ENCODE peak calls at places on chromosomes 3 and 15, in four cellular contexts. One of them, this sample, is unnamed.

GRCh38 chr15:31752363-31752762 is 278.0 kb upstream of the CHRNA7 start:
- DNase-seq in lower lobe of right lung: no peak
- DNase-seq in OCI-LY7: no peak
- DNase-seq in heart right ventricle: no peak
- DNase-seq in this sample: no peak

GRCh38 chr3:69941439-69942176 is 57.9 kb upstream of the SAMMSON start:
- DNase-seq in heart right ventricle: no peak
- DNase-seq in OCI-LY7: no peak
- DNase-seq in lower lobe of right lung: no peak
- DNase-seq in this sample: no peak

GRCh38 chr3:63814300-63814699 is 4.8 kb upstream of the C3orf49 start:
- DNase-seq in heart right ventricle: no peak
- DNase-seq in OCI-LY7: no peak
- DNase-seq in lower lobe of right lung: no peak
- DNase-seq in this sample: no peak

GRCh38 chr15:51678081-51678480 is 3.2 kb upstream of the SCG3 start:
- DNase-seq in OCI-LY7: no peak
- DNase-seq in heart right ventricle: no peak
- DNase-seq in lower lobe of right lung: no peak
- DNase-seq in this sample: no peak

GRCh38 chr3:61573441-61573840 is 12.1 kb downstream of the PTPRG start:
- DNase-seq in heart right ventricle: no peak
- DNase-seq in OCI-LY7: no peak
- DNase-seq in lower lobe of right lung: no peak
- DNase-seq in this sample: no peak

GRCh38 chr15:76996526-76997401 is 1.8 kb downstream of the PSTPIP1 start:
- DNase-seq in heart right ventricle: peak; percentile 46
- DNase-seq in lower lobe of right lung: no peak
- DNase-seq in OCI-LY7: no peak
- DNase-seq in this sample: peak; percentile 77

GRCh38 chr3:161310649-161311423 is 60.5 kb downstream of the SPTSSB start:
- DNase-seq in OCI-LY7: peak; percentile 21
- DNase-seq in lower lobe of right lung: no peak
- DNase-seq in heart right ventricle: no peak
- DNase-seq in this sample: no peak

GRCh38 chr15:69908518-69909420 is 188.9 kb downstream of the TLE3 start:
- DNase-seq in OCI-LY7: no peak
- DNase-seq in lower lobe of right lung: no peak
- DNase-seq in heart right ventricle: no peak
- DNase-seq in this sample: no peak

GRCh38 chr3:4959180-4959579 is 20.1 kb upstream of the BHLHE40 start:
- DNase-seq in heart right ventricle: no peak
- DNase-seq in lower lobe of right lung: no peak
- DNase-seq in OCI-LY7: no peak
- DNase-seq in this sample: no peak

GRCh38 chr15:23566070-23567050 is 886 bp downstream of the MKRN3 start:
- DNase-seq in heart right ventricle: peak; percentile 11
- DNase-seq in lower lobe of right lung: no peak
- DNase-seq in OCI-LY7: no peak
- DNase-seq in this sample: no peak

GRCh38 chr3:88141458-88142083 is 8.2 kb upstream of the C3orf38 start:
- DNase-seq in lower lobe of right lung: no peak
- DNase-seq in OCI-LY7: no peak
- DNase-seq in heart right ventricle: no peak
- DNase-seq in this sample: no peak

GRCh38 chr15:65344214-65344908 is 33.4 kb downstream of the IGDCC3 start:
- DNase-seq in heart right ventricle: no peak
- DNase-seq in OCI-LY7: no peak
- DNase-seq in lower lobe of right lung: no peak
- DNase-seq in this sample: no peak

GRCh38 chr15:68364028-68364659 is 67.8 kb downstream of the ITGA11 start:
- DNase-seq in heart right ventricle: peak; percentile 77
- DNase-seq in lower lobe of right lung: no peak
- DNase-seq in OCI-LY7: no peak
- DNase-seq in this sample: peak; percentile 80

GRCh38 chr15:73368301-73369072 is at the start of gene HCN4:
- DNase-seq in lower lobe of right lung: no peak
- DNase-seq in OCI-LY7: no peak
- DNase-seq in heart right ventricle: peak; percentile 48
- DNase-seq in this sample: no peak

GRCh38 chr3:64161481-64161952 is 63.7 kb downstream of the PRICKLE2 start:
- DNase-seq in heart right ventricle: no peak
- DNase-seq in lower lobe of right lung: no peak
- DNase-seq in OCI-LY7: no peak
- DNase-seq in this sample: no peak

GRCh38 chr3:107882881-107883280 is 207.9 kb downstream of the CD47 start:
- DNase-seq in heart right ventricle: no peak
- DNase-seq in OCI-LY7: no peak
- DNase-seq in lower lobe of right lung: no peak
- DNase-seq in this sample: no peak

GRCh38 chr3:129231331-129232119 is 17.9 kb upstream of the COPG1 start:
- DNase-seq in OCI-LY7: no peak
- DNase-seq in heart right ventricle: no peak
- DNase-seq in lower lobe of right lung: no peak
- DNase-seq in this sample: no peak

GRCh38 chr3:129230311-129231019 is 18.9 kb upstream of the COPG1 start:
- DNase-seq in OCI-LY7: no peak
- DNase-seq in lower lobe of right lung: peak; percentile 53
- DNase-seq in heart right ventricle: no peak
- DNase-seq in this sample: peak; percentile 29

GRCh38 chr3:129228891-129229585 is 20.4 kb upstream of the COPG1 start:
- DNase-seq in OCI-LY7: no peak
- DNase-seq in lower lobe of right lung: peak; percentile 54
- DNase-seq in heart right ventricle: peak; percentile 24
- DNase-seq in this sample: peak; percentile 25

GRCh38 chr3:129224984-129225393 is 24.4 kb upstream of the COPG1 start:
- DNase-seq in heart right ventricle: peak; percentile 82
- DNase-seq in lower lobe of right lung: peak; percentile 88
- DNase-seq in OCI-LY7: peak; percentile 36
- DNase-seq in this sample: peak; percentile 95

GRCh38 chr3:129226374-129226773 is 23.0 kb upstream of the COPG1 start:
- DNase-seq in lower lobe of right lung: peak; percentile 79
- DNase-seq in heart right ventricle: peak; percentile 82
- DNase-seq in OCI-LY7: no peak
- DNase-seq in this sample: peak; percentile 81
- TF ChIP-seq CTCF in lower lobe of right lung: no peak
- TF ChIP-seq CTCF in heart right ventricle: no peak
- TF ChIP-seq CTCF in OCI-LY7: no peak
- TF ChIP-seq CTCF in this sample: no peak

GRCh38 chr3:119808843-119809242 is 26.9 kb downstream of the NR1I2 start:
- DNase-seq in heart right ventricle: no peak
- DNase-seq in lower lobe of right lung: no peak
- DNase-seq in OCI-LY7: no peak
- DNase-seq in this sample: no peak

GRCh38 chr3:119809249-119810017 is 27.5 kb downstream of the NR1I2 start:
- DNase-seq in lower lobe of right lung: no peak
- DNase-seq in OCI-LY7: no peak
- DNase-seq in heart right ventricle: no peak
- DNase-seq in this sample: no peak

GRCh38 chr3:119812491-119813058 is 30.7 kb downstream of the NR1I2 start:
- DNase-seq in heart right ventricle: peak; percentile 63
- DNase-seq in OCI-LY7: no peak
- DNase-seq in lower lobe of right lung: no peak
- DNase-seq in this sample: no peak

GRCh38 chr3:119808244-119808643 is 26.3 kb downstream of the NR1I2 start:
- DNase-seq in heart right ventricle: no peak
- DNase-seq in lower lobe of right lung: no peak
- DNase-seq in OCI-LY7: no peak
- DNase-seq in this sample: no peak

DNA sequence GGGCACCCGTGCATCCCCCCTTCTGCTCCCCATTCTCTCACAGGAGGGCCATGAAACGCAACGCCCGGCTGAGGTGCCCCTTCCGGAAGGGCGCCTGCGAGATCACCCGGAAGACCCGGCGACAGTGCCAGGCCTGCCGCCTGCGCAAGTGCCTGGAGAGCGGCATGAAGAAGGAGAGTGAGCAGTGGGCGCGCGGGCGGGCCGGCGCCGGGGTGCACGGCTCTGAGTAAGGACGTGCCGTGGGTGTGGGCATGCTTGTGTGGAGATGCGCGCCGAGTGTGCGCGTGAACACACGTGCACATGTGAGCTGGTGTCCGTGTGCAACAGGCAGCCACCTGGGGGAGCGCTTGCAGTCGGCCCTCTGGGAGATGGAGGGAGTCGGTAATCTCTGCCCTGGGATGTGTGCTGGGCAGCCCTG is 28.1 kb downstream of the NR1I2 start:
- DNase-seq in heart right ventricle: peak; percentile 31
- DNase-seq in OCI-LY7: no peak
- DNase-seq in lower lobe of right lung: peak; percentile 65
- DNase-seq in this sample: peak; percentile 43
- H3K4me3 ChIP-seq in heart right ventricle: peak overlapping the region; percentile 21
- H3K4me3 ChIP-seq in OCI-LY7: no peak overlapping the region
- H3K4me3 ChIP-seq in lower lobe of right lung: peak overlapping the region; percentile 62
- H3K4me3 ChIP-seq in this sample: peak overlapping the region; percentile 33

DNA sequence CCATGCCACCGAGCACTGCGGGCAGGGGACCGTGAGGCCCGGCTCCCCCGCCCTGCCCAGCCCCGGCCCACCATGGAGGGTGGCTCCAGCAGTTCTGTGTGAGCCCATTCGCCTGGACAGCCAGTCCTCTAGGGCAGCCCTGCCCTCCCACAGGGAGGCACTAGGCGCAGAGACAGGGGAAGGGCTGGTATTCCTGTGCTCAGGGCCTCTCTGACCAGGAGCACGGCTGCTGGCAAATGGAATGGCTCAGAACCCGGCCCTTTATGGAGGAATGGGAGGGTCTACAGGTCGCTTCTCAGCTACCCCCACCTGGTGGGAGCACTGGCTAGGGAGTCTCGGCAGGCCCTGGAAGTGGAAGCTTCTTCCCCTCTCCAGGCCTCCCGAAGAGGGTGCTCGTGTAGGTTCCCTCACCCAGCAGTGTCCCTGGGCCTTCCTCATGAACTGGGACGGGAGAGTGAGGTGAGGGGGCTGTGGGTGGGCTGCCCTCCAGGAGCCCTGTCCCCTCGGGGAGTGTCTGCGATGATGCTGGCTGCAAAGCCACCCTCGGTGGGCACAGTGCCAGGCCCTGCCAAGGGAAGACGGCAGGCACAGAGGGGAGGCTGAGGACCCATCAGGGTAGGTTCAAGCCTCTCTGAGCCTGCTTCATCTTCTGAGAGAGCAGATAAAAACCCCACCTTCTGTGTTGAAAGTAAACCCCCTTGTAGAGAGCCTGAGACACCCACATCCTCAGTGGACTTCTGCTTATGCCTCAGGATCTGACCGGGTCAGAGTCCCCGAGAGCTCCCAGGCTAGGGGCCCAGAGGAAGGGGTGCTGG is 1.5 kb downstream of the MELTF start:
- DNase-seq in lower lobe of right lung: no peak
- DNase-seq in heart right ventricle: no peak
- DNase-seq in OCI-LY7: no peak
- DNase-seq in this sample: peak; percentile 62
- H3K27ac ChIP-seq in lower lobe of right lung: no peak overlapping the region
- H3K27ac ChIP-seq in heart right ventricle: no peak overlapping the region
- H3K27ac ChIP-seq in OCI-LY7: no peak overlapping the region
- H3K27ac ChIP-seq in this sample: no peak overlapping the region

GRCh38 chr3:194750409-194750808 is 64.7 kb downstream of the FAM43A start:
- DNase-seq in OCI-LY7: no peak
- DNase-seq in lower lobe of right lung: no peak
- DNase-seq in heart right ventricle: no peak
- DNase-seq in this sample: no peak

GRCh38 chr3:194757629-194758028 is 71.9 kb downstream of the FAM43A start:
- DNase-seq in OCI-LY7: no peak
- DNase-seq in lower lobe of right lung: no peak
- DNase-seq in heart right ventricle: no peak
- DNase-seq in this sample: no peak

GRCh38 chr3:194755689-194756459 is 70.2 kb downstream of the FAM43A start:
- DNase-seq in heart right ventricle: no peak
- DNase-seq in lower lobe of right lung: no peak
- DNase-seq in OCI-LY7: no peak
- DNase-seq in this sample: no peak

GRCh38 chr3:194756460-194757355 is 71.0 kb downstream of the FAM43A start:
- DNase-seq in heart right ventricle: no peak
- DNase-seq in lower lobe of right lung: no peak
- DNase-seq in OCI-LY7: no peak
- DNase-seq in this sample: no peak

GRCh38 chr3:194754091-194754490 is 68.4 kb downstream of the FAM43A start:
- DNase-seq in OCI-LY7: no peak
- DNase-seq in heart right ventricle: no peak
- DNase-seq in lower lobe of right lung: no peak
- DNase-seq in this sample: no peak
- TF ChIP-seq CTCF in OCI-LY7: no peak
- TF ChIP-seq CTCF in heart right ventricle: no peak
- TF ChIP-seq CTCF in lower lobe of right lung: no peak
- TF ChIP-seq CTCF in this sample: no peak

This sample was measured in heart left ventricle.